ENCODE peak calls at places on chromosomes 7 and 10, in six cellular contexts. K is neural crest cell, D is GM13977, H is AG09319, V is fibroblast of the aortic adventitia, M is MCF 10A. C is an unnamed sample.

GRCh38 chr7:27098493-27099223 is 2.9 kb upstream of the HOXA1 start:
- DNase-seq in K (peak), D (no peak), H (no peak), V (peak), M (peak), C (no peak)

GRCh38 chr7:92976931-92977330 is 140.6 kb upstream of the CDK6 start:
- DNase-seq in D (no peak), K (no peak), H (no peak), V (no peak), M (no peak), C (no peak)

GRCh38 chr7:38211940-38212339 is 33.9 kb downstream of the STARD3NL start:
- DNase-seq in K (no peak), M (no peak), D (no peak), H (no peak), V (peak), C (no peak)

GRCh38 chr7:76260171-76260703 is 42.2 kb upstream of the HSPB1 start:
- DNase-seq in V (no peak), D (peak), K (peak), H (no peak), M (peak), C (peak)

GRCh38 chr7:100604976-100605911 is 3.1 kb downstream of the PCOLCE start:
- DNase-seq in H (no peak), K (no peak), M (no peak), V (no peak), D (no peak), C (peak)

GRCh38 chr7:27866256-27866655 is 126.3 kb downstream of the TAX1BP1 start:
- DNase-seq in K (no peak), V (no peak), H (no peak), D (no peak), M (no peak), C (no peak)

GRCh38 chr10:95375418-95375817 is 84.6 kb upstream of the PDLIM1 start:
- DNase-seq in M (no peak), K (no peak), H (no peak), V (no peak), D (no peak), C (no peak)

GRCh38 chr10:5033061-5033770 is 29.6 kb upstream of the AKR1C2 start:
- DNase-seq in H (peak), M (peak), D (no peak), K (no peak), V (peak), C (no peak)

GRCh38 chr10:101967713-101968112 is 88.3 kb downstream of the ARMH3 start:
- DNase-seq in M (no peak), K (no peak), D (no peak), V (peak), H (no peak), C (no peak)

GRCh38 chr7:77415474-77415821 is 701 bp downstream of the GSAP start:
- DNase-seq in V (no peak), M (no peak), K (no peak), H (no peak), D (peak), C (peak)

GRCh38 chr7:1458676-1459511 is at the start of gene MICALL2:
- DNase-seq in M (peak), K (no peak), V (peak), H (peak), D (peak), C (peak)

GRCh38 chr10:101075775-101076174 is 14.0 kb downstream of the KAZALD1 start:
- DNase-seq in H (no peak), D (no peak), K (no peak), M (no peak), V (no peak), C (peak)

GRCh38 chr7:73770860-73771665 is 993 bp upstream of the CLDN3 start:
- DNase-seq in D (no peak), M (no peak), H (no peak), V (no peak), K (no peak), C (no peak)

GRCh38 chr10:7956508-7956907 is 98.0 kb upstream of the GATA3 start:
- DNase-seq in D (peak), K (no peak), M (peak), H (peak), V (peak), C (peak)

GRCh38 chr7:27863866-27864265 is 123.9 kb downstream of the TAX1BP1 start:
- DNase-seq in M (peak), K (no peak), H (no peak), V (no peak), D (no peak), C (no peak)

GRCh38 chr10:121754667-121755066 is 156.4 kb upstream of the FGFR2 start:
- DNase-seq in M (peak), K (no peak), V (peak), D (no peak), H (no peak), C (no peak)

GRCh38 chr7:100642534-100642907 is 1.2 kb upstream of the TFR2 start:
- DNase-seq in V (no peak), K (no peak), D (peak), H (no peak), M (no peak), C (peak)

GRCh38 chr10:8350250-8350967 is 295.9 kb downstream of the GATA3 start:
- DNase-seq in V (peak), M (peak), H (no peak), K (no peak), D (no peak), C (no peak)

GRCh38 chr7:151785681-151785965 is 91.3 kb downstream of the PRKAG2 start:
- DNase-seq in K (no peak), V (no peak), M (no peak), H (no peak), D (no peak), C (no peak)

DNA sequence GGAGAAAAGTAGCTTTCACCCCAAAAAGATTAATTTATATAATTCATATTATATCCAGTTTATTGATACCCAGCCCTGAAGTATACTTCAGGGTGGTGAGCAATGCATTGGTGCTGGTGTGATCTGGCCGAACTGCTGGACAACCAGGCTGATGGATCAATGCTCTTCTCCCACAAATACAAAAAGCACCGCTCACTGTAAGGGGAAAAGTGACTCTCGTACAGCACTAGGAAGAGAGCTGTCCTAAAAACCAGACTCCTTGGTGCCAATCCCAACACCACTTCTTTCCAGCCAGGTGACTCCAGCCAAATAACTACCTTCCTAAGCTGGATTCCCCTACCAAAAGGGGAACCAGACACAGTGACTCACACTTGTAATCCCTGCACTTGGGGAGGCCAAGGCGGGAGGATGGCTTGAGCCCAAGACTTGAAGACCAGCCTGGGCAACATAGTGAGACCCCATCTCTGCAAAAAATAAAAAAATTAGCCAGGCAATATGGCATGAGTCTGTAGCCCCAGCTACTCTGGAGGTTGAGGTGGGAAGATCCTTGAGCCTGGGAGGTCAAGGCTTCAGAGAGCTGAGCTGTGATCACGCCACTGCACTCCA is 13.1 kb upstream of the TNPO3 start:
- DNase-seq in M (no peak), K (no peak), D (no peak), H (no peak), V (no peak), C (no peak)
- TF ChIP-seq CTCF in M (no peak), K (no peak), D (no peak), H (no peak), V (no peak), C (no peak)

DNA sequence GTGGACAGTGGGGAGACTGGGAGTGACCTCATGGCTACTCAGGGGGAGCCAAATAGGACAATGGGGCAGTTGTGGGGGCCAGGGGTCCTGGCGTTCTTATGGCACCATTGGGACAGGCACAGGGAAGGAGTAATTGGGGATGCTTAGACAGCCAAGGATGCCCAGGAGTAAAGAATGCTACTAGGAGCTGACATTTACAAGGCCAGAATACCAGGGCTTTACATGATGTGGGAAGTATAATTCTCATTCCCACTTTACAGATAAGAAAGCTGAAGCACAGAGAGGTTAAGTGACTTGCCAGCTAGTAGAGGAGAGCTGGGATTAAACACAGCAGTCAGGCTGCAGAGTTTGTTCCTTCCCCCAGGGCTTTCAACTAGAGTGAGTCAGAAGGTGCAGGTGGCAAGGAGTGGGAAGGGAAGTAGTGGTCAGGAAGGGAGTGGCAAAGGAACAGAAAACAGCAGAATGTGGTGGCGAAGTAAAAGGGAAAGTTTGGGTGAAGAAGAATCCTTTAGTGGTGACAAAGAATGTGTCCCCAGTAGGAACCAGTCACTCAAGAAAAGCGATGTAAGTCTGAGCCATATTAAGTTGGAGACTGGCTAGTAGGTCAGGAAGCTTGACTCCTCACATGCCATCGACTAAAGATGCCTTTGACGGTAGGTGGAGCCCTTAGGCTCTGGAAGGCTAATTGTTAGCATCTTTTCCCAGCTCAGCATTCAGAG is 32.8 kb downstream of the CPVL start:
- DNase-seq in H (no peak), M (peak), D (no peak), K (no peak), V (peak), C (no peak)
- TF ChIP-seq CTCF in H (no peak), M (peak), D (peak), K (peak), V (peak), C (no peak)

GRCh38 chr10:125739994-125740679 is 20.6 kb downstream of the EDRF1 start:
- DNase-seq in K (no peak), H (no peak), V (no peak), D (no peak), M (no peak), C (no peak)

GRCh38 chr10:125747417-125747816 is 27.9 kb downstream of the EDRF1 start:
- DNase-seq in K (no peak), H (no peak), M (no peak), D (no peak), V (no peak), C (no peak)

DNA sequence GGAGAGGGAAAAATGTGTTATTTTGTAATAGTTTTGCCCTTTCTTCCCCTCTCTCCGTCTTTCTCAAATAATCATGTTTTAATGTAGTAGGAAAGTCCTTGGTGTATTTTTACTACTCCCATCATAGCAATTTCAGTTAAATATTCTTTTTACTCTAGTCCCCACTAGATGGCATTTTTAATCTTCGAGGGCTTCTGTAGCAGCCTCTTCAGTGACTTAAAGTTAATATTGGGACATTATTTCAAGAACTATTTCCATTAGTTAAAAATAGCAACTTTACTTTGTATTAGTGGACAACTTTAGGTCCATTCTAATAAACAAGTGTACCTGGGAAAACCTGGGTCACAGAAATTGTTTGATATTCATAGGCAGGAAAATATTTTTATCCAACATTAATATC is 23.0 kb downstream of the EDRF1 start:
- DNase-seq in M (no peak), H (no peak), D (no peak), V (peak), K (no peak), C (no peak)
- TF ChIP-seq CTCF in M (no peak), H (no peak), D (no peak), V (peak), K (peak), C (no peak)

GRCh38 chr10:44470779-44471178 is 85.9 kb upstream of the CXCL12 start:
- DNase-seq in D (no peak), M (no peak), V (peak), H (no peak), K (no peak), C (no peak)
- TF ChIP-seq CTCF in D (no peak), M (no peak), V (no peak), H (no peak), K (no peak), C (no peak)

GRCh38 chr7:51366172-51366728 is 49.6 kb upstream of the COBL start:
- DNase-seq in V (no peak), H (no peak), M (no peak), K (no peak), D (no peak), C (no peak)

GRCh38 chr7:51366930-51367613 is 50.5 kb upstream of the COBL start:
- DNase-seq in H (no peak), K (peak), V (peak), M (peak), D (peak), C (peak)

GRCh38 chr7:51367614-51367968 is 51.0 kb upstream of the COBL start:
- DNase-seq in D (no peak), V (no peak), H (no peak), K (no peak), M (no peak), C (no peak)

GRCh38 chr7:51374936-51375335 is 58.3 kb upstream of the COBL start:
- DNase-seq in H (no peak), K (no peak), V (no peak), M (no peak), D (no peak), C (no peak)

GRCh38 chr7:51369746-51370145 is 53.1 kb upstream of the COBL start:
- DNase-seq in M (peak), V (peak), H (no peak), K (peak), D (no peak), C (no peak)
- TF ChIP-seq CTCF in M (peak), V (peak), H (peak), K (peak), D (peak), C (peak)